ENCODE peak calls at places on chromosomes 6 and 20, in four cellular contexts. One of them, this sample, is unnamed.

GRCh38 chr6:35294308-35294945 is 3.2 kb upstream of the DEF6 start:
- DNase-seq in GM12878: no peak
- DNase-seq in endothelial cell of umbilical vein: peak
- DNase-seq in K562: peak
- DNase-seq in this sample: peak

GRCh38 chr6:121135425-121135824 is 198.9 kb downstream of the TBC1D32 start:
- DNase-seq in GM12878: no peak
- DNase-seq in endothelial cell of umbilical vein: no peak
- DNase-seq in K562: no peak
- DNase-seq in this sample: no peak

GRCh38 chr6:80454197-80454596 is 347.7 kb downstream of the BCKDHB start:
- DNase-seq in GM12878: peak
- DNase-seq in endothelial cell of umbilical vein: peak
- DNase-seq in K562: no peak
- DNase-seq in this sample: peak

GRCh38 chr6:167350322-167350721 is 25.4 kb downstream of the TTLL2 start:
- DNase-seq in GM12878: no peak
- DNase-seq in endothelial cell of umbilical vein: no peak
- DNase-seq in K562: no peak
- DNase-seq in this sample: no peak

GRCh38 chr6:41577865-41578713 is 31.9 kb downstream of the FOXP4 start:
- DNase-seq in GM12878: no peak
- DNase-seq in endothelial cell of umbilical vein: peak
- DNase-seq in K562: peak
- DNase-seq in this sample: peak

GRCh38 chr6:132730560-132730959 is 16.7 kb upstream of the VNN1 start:
- DNase-seq in GM12878: no peak
- DNase-seq in endothelial cell of umbilical vein: no peak
- DNase-seq in K562: no peak
- DNase-seq in this sample: peak

GRCh38 chr20:23062632-23063031 is 13.2 kb upstream of the THBD start:
- DNase-seq in GM12878: no peak
- DNase-seq in endothelial cell of umbilical vein: no peak
- DNase-seq in K562: no peak
- DNase-seq in this sample: no peak

GRCh38 chr6:143878272-143878760 is 14.0 kb downstream of the ZC2HC1B start:
- DNase-seq in GM12878: no peak
- DNase-seq in endothelial cell of umbilical vein: no peak
- DNase-seq in K562: no peak
- DNase-seq in this sample: no peak

GRCh38 chr20:10843161-10843711 is 169.4 kb upstream of the JAG1 start:
- DNase-seq in GM12878: no peak
- DNase-seq in endothelial cell of umbilical vein: no peak
- DNase-seq in K562: no peak
- DNase-seq in this sample: peak

GRCh38 chr20:53735536-53736050 is 142.0 kb upstream of the ZNF217 start:
- DNase-seq in GM12878: no peak
- DNase-seq in endothelial cell of umbilical vein: peak
- DNase-seq in K562: no peak
- DNase-seq in this sample: peak

GRCh38 chr6:77455271-77455670 is 8.0 kb downstream of the HTR1B start:
- DNase-seq in GM12878: no peak
- DNase-seq in endothelial cell of umbilical vein: peak
- DNase-seq in K562: no peak
- DNase-seq in this sample: peak

GRCh38 chr6:109183109-109183508 is 87.8 kb downstream of the CEP57L1 start:
- DNase-seq in GM12878: no peak
- DNase-seq in endothelial cell of umbilical vein: no peak
- DNase-seq in K562: peak
- DNase-seq in this sample: no peak

GRCh38 chr6:109188115-109188411 is 92.8 kb downstream of the CEP57L1 start:
- DNase-seq in GM12878: no peak
- DNase-seq in endothelial cell of umbilical vein: no peak
- DNase-seq in K562: no peak
- DNase-seq in this sample: no peak

GRCh38 chr6:109184638-109185037 is 89.3 kb downstream of the CEP57L1 start:
- DNase-seq in GM12878: no peak
- DNase-seq in endothelial cell of umbilical vein: no peak
- DNase-seq in K562: no peak
- DNase-seq in this sample: no peak

GRCh38 chr6:109187399-109188114 is 92.2 kb downstream of the CEP57L1 start:
- DNase-seq in GM12878: no peak
- DNase-seq in endothelial cell of umbilical vein: peak
- DNase-seq in K562: peak
- DNase-seq in this sample: peak

GRCh38 chr6:109186012-109186411 is 90.7 kb downstream of the CEP57L1 start:
- DNase-seq in GM12878: no peak
- DNase-seq in endothelial cell of umbilical vein: no peak
- DNase-seq in K562: no peak
- DNase-seq in this sample: no peak
- TF ChIP-seq FOS in GM12878: no peak
- TF ChIP-seq FOS in endothelial cell of umbilical vein: no peak
- TF ChIP-seq FOS in K562: no peak
- TF ChIP-seq FOS in this sample: no peak

GRCh38 chr6:170231496-170232185 is 59.2 kb downstream of the DLL1 start:
- DNase-seq in GM12878: no peak
- DNase-seq in endothelial cell of umbilical vein: no peak
- DNase-seq in K562: no peak
- DNase-seq in this sample: peak

GRCh38 chr6:170232186-170233002 is 58.5 kb downstream of the DLL1 start:
- DNase-seq in GM12878: no peak
- DNase-seq in endothelial cell of umbilical vein: no peak
- DNase-seq in K562: no peak
- DNase-seq in this sample: peak

GRCh38 chr6:170229396-170229795 is 61.5 kb downstream of the DLL1 start:
- DNase-seq in GM12878: no peak
- DNase-seq in endothelial cell of umbilical vein: no peak
- DNase-seq in K562: no peak
- DNase-seq in this sample: no peak

GRCh38 chr6:170229851-170230519 is 60.9 kb downstream of the DLL1 start:
- DNase-seq in GM12878: no peak
- DNase-seq in endothelial cell of umbilical vein: no peak
- DNase-seq in K562: no peak
- DNase-seq in this sample: no peak

GRCh38 chr6:170230520-170231390 is 60.1 kb downstream of the DLL1 start:
- DNase-seq in GM12878: no peak
- DNase-seq in endothelial cell of umbilical vein: no peak
- DNase-seq in K562: no peak
- DNase-seq in this sample: no peak
- TF ChIP-seq FOS in GM12878: no peak
- TF ChIP-seq FOS in endothelial cell of umbilical vein: no peak
- TF ChIP-seq FOS in K562: no peak
- TF ChIP-seq FOS in this sample: no peak

GRCh38 chr6:47687432-47687831 is 10.9 kb upstream of the ADGRF4 start:
- DNase-seq in GM12878: no peak
- DNase-seq in endothelial cell of umbilical vein: no peak
- DNase-seq in K562: no peak
- DNase-seq in this sample: no peak

GRCh38 chr6:47690791-47691190 is 7.6 kb upstream of the ADGRF4 start:
- DNase-seq in GM12878: no peak
- DNase-seq in endothelial cell of umbilical vein: no peak
- DNase-seq in K562: no peak
- DNase-seq in this sample: no peak

GRCh38 chr6:47690209-47690608 is 8.2 kb upstream of the ADGRF4 start:
- DNase-seq in GM12878: no peak
- DNase-seq in endothelial cell of umbilical vein: no peak
- DNase-seq in K562: no peak
- DNase-seq in this sample: no peak
- TF ChIP-seq FOS in GM12878: no peak
- TF ChIP-seq FOS in endothelial cell of umbilical vein: no peak
- TF ChIP-seq FOS in K562: no peak
- TF ChIP-seq FOS in this sample: no peak

GRCh38 chr6:101994521-101994920 is 601.0 kb downstream of the GRIK2 start:
- DNase-seq in GM12878: no peak
- DNase-seq in endothelial cell of umbilical vein: no peak
- DNase-seq in K562: no peak
- DNase-seq in this sample: no peak
- TF ChIP-seq FOS in GM12878: no peak
- TF ChIP-seq FOS in endothelial cell of umbilical vein: no peak
- TF ChIP-seq FOS in K562: no peak
- TF ChIP-seq FOS in this sample: no peak

GRCh38 chr6:2127484-2127911 is 117.9 kb downstream of the GMDS start:
- DNase-seq in GM12878: peak
- DNase-seq in endothelial cell of umbilical vein: peak
- DNase-seq in K562: no peak
- DNase-seq in this sample: no peak
- TF ChIP-seq FOS in GM12878: no peak
- TF ChIP-seq FOS in endothelial cell of umbilical vein: no peak
- TF ChIP-seq FOS in K562: no peak
- TF ChIP-seq FOS in this sample: no peak

GRCh38 chr20:32451340-32451681 is 93.2 kb downstream of the ASXL1 start:
- DNase-seq in GM12878: no peak
- DNase-seq in endothelial cell of umbilical vein: no peak
- DNase-seq in K562: no peak
- DNase-seq in this sample: no peak
- TF ChIP-seq FOS in GM12878: no peak
- TF ChIP-seq FOS in endothelial cell of umbilical vein: no peak
- TF ChIP-seq FOS in K562: no peak
- TF ChIP-seq FOS in this sample: no peak

This sample was measured in IMR-90.